ENCODE peak calls at places on chromosomes 16 and 17, in nine cellular contexts. Y is activated CD8-positive, alpha-beta memory T cell treated with anti-CD3 and anti-CD28 coated beads, Interleukin-2, amount 50 U/mL, for 4 hours; W is RPMI7951; M is T47D; J is DMS153; T is progenitor cell of endocrine pancreas; O is lung microvascular endothelial cell; P is transverse colon; S is kidney tubule cell. Z is an unnamed sample.

GRCh38 chr17:15350777-15351486 is 9.5 kb upstream of the TEKT3 start:
- DNase-seq in P (peak), O (no peak), Y (no peak), T (no peak), S (no peak), M (no peak), W (peak), J (no peak), Z (no peak)

GRCh38 chr16:626787-627457 is 3.9 kb upstream of the WFIKKN1 start:
- DNase-seq in M (no peak), O (peak), P (no peak), J (no peak), Y (no peak), W (peak), S (peak), T (no peak), Z (no peak)

GRCh38 chr17:40714473-40714872 is 10.9 kb upstream of the KRT24 start:
- DNase-seq in J (no peak), Y (no peak), P (no peak), W (peak), M (no peak), O (no peak), S (no peak), T (no peak), Z (no peak)

GRCh38 chr17:15651001-15651582 is 31.6 kb upstream of the FBXW10B start:
- DNase-seq in J (peak), P (peak), T (no peak), Y (no peak), M (no peak), S (peak), O (peak), W (peak), Z (peak)

GRCh38 chr16:47125757-47126156 is 18.0 kb downstream of the NETO2 start:
- DNase-seq in M (no peak), P (no peak), T (no peak), O (no peak), S (no peak), J (no peak), W (no peak), Y (no peak), Z (no peak)

GRCh38 chr17:32496348-32497078 is 9.7 kb downstream of the CDK5R1 start:
- DNase-seq in M (no peak), P (no peak), Y (no peak), W (peak), S (peak), O (no peak), J (no peak), T (no peak), Z (no peak)

GRCh38 chr17:8822401-8823035 is 23.4 kb upstream of the MFSD6L start:
- DNase-seq in J (no peak), Y (no peak), M (no peak), S (no peak), P (no peak), O (no peak), T (no peak), W (no peak), Z (no peak)

GRCh38 chr16:90046971-90047713 is 27.9 kb upstream of the DBNDD1 start:
- DNase-seq in T (no peak), P (peak), Y (no peak), O (peak), W (peak), S (peak), J (no peak), M (no peak), Z (peak)

GRCh38 chr16:67482260-67482924 is 955 bp downstream of the AGRP start:
- DNase-seq in J (no peak), S (no peak), Y (no peak), O (no peak), W (no peak), T (no peak), P (peak), M (no peak), Z (peak)

GRCh38 chr17:69853533-69854262 is 221.3 kb upstream of the KCNJ16 start:
- DNase-seq in W (no peak), T (no peak), M (no peak), S (no peak), P (no peak), J (no peak), O (no peak), Y (no peak), Z (no peak)

GRCh38 chr17:21466550-21466949 is 90.4 kb downstream of the KCNJ12 start:
- DNase-seq in J (no peak), P (no peak), T (no peak), W (no peak), O (no peak), S (no peak), M (no peak), Y (no peak), Z (no peak)

GRCh38 chr16:82586130-82586529 is 40.6 kb upstream of the CDH13 start:
- DNase-seq in Y (no peak), W (no peak), M (no peak), J (no peak), P (no peak), O (no peak), T (no peak), S (no peak), Z (no peak)

GRCh38 chr17:49752508-49752907 is 11.4 kb downstream of the FAM117A start:
- DNase-seq in T (no peak), M (no peak), J (no peak), Y (no peak), W (no peak), P (no peak), S (no peak), O (no peak), Z (no peak)

GRCh38 chr17:10198509-10199249 is at the start of gene GAS7:
- DNase-seq in W (peak), J (no peak), T (peak), S (no peak), P (peak), M (peak), Y (peak), O (no peak), Z (peak)

GRCh38 chr17:34371405-34371804 is 8.4 kb upstream of the CCL1 start:
- DNase-seq in W (no peak), Y (no peak), M (no peak), T (no peak), J (no peak), S (no peak), O (no peak), P (no peak), Z (no peak)

GRCh38 chr17:16269658-16270057 is 52.6 kb downstream of the PIGL start:
- DNase-seq in Y (no peak), M (no peak), T (no peak), J (no peak), O (peak), P (no peak), W (peak), S (no peak), Z (no peak)

GRCh38 chr17:39212841-39213480 is 12.8 kb downstream of the STAC2 start:
- DNase-seq in O (no peak), Y (no peak), P (peak), J (no peak), M (peak), T (no peak), S (no peak), W (no peak), Z (no peak)

GRCh38 chr16:27389272-27389961 is 12.6 kb upstream of the IL21R start:
- DNase-seq in S (no peak), J (no peak), M (no peak), Y (no peak), W (peak), P (no peak), T (no peak), O (no peak), Z (no peak)

GRCh38 chr16:89253548-89254287 is 36.2 kb downstream of the ZNF778 start:
- DNase-seq in T (no peak), P (no peak), W (no peak), O (no peak), S (no peak), J (no peak), Y (no peak), M (no peak), Z (no peak)

GRCh38 chr17:39064374-39064773 is 87.1 kb downstream of the PLXDC1 start:
- DNase-seq in W (peak), Y (no peak), O (no peak), M (no peak), P (no peak), J (no peak), S (peak), T (no peak), Z (no peak)

GRCh38 chr16:85428168-85428898 is 184.8 kb upstream of the GSE1 start:
- DNase-seq in O (peak), Y (peak), P (peak), M (peak), T (peak), S (peak), J (no peak), W (peak), Z (peak)

GRCh38 chr16:86244936-86245335 is 265.4 kb upstream of the FOXF1 start:
- DNase-seq in S (no peak), P (no peak), J (no peak), O (no peak), T (no peak), Y (no peak), M (no peak), W (no peak), Z (no peak)

GRCh38 chr17:80861892-80862291 is 129.7 kb upstream of the CHMP6 start:
- DNase-seq in M (no peak), W (no peak), O (peak), J (peak), S (peak), P (peak), Y (peak), T (no peak), Z (peak)

GRCh38 chr16:10921536-10922327 is 20.5 kb downstream of the DEXI start:
- DNase-seq in P (no peak), S (peak), M (no peak), J (no peak), W (no peak), O (no peak), Y (no peak), T (no peak), Z (peak)

GRCh38 chr17:73196500-73196899 is 3.6 kb downstream of the COG1 start:
- DNase-seq in S (peak), P (peak), Y (no peak), M (peak), J (peak), O (peak), T (no peak), W (peak), Z (peak)

GRCh38 chr17:80491478-80492342 is 15.3 kb upstream of the NPTX1 start:
- DNase-seq in S (peak), O (no peak), T (no peak), Y (no peak), P (no peak), M (no peak), J (peak), W (no peak), Z (no peak)

GRCh38 chr17:50060951-50061712 is 5.2 kb downstream of the ITGA3 start:
- DNase-seq in S (peak), J (no peak), P (peak), T (no peak), O (no peak), Y (no peak), W (peak), M (no peak), Z (peak)

GRCh38 chr17:10357768-10358167 is 15.0 kb downstream of the MYH13 start:
- DNase-seq in W (no peak), M (no peak), T (no peak), O (no peak), P (no peak), S (no peak), Y (peak), J (no peak), Z (peak)

GRCh38 chr17:50359998-50360461 is 13.0 kb downstream of the MRPL27 start:
- DNase-seq in T (no peak), P (no peak), M (no peak), W (no peak), O (no peak), Y (no peak), S (no peak), J (no peak), Z (no peak)

GRCh38 chr16:70270176-70270575 is 18.4 kb upstream of the EXOSC6 start:
- DNase-seq in Y (no peak), P (no peak), S (no peak), W (no peak), T (no peak), O (no peak), M (no peak), J (no peak), Z (no peak)

GRCh38 chr16:59719121-59719520 is 985.0 kb upstream of the GOT2 start:
- DNase-seq in T (no peak), P (no peak), Y (no peak), M (no peak), S (no peak), O (no peak), J (no peak), W (no peak), Z (no peak)

GRCh38 chr16:67022531-67023214 is 6.3 kb upstream of the CBFB start:
- DNase-seq in T (no peak), J (no peak), W (no peak), Y (no peak), S (no peak), O (no peak), P (no peak), M (no peak), Z (no peak)

Z was measured in mucosa of descending colon.